ENCODE peak calls at places on chromosomes 2 and 18, in five cellular contexts. Z is coronary artery, Q is dorsolateral prefrontal cortex, U is ovary, P is astrocyte. A is an unnamed sample.

GRCh38 chr2:157895531-157895930 is 19.4 kb upstream of the ACVR1 start:
- DNase-seq in Z (no peak), Q (no peak), U (no peak), P (peak), A (no peak)

GRCh38 chr18:76491801-76492668 is 3.0 kb downstream of the ZNF516 start:
- DNase-seq in U (peak), Z (no peak), Q (no peak), P (peak), A (peak)

GRCh38 chr2:25856377-25856776 is 21.9 kb downstream of the ASXL2 start:
- DNase-seq in Q (no peak), Z (no peak), U (no peak), P (no peak), A (no peak)

GRCh38 chr2:28580078-28580477 is 84.2 kb downstream of the PLB1 start:
- DNase-seq in P (no peak), U (no peak), Q (no peak), Z (no peak), A (no peak)

GRCh38 chr2:79223539-79223938 is 64.0 kb upstream of the REG3A start:
- DNase-seq in P (no peak), Q (no peak), Z (no peak), U (no peak), A (no peak)

GRCh38 chr18:61127714-61128485 is 205.3 kb upstream of the CDH20 start:
- DNase-seq in Z (no peak), U (no peak), P (no peak), Q (no peak), A (no peak)

GRCh38 chr2:24883946-24884345 is 36.1 kb downstream of the ADCY3 start:
- DNase-seq in Q (no peak), Z (no peak), P (no peak), U (peak), A (no peak)

GRCh38 chr2:191917430-191917881 is 70.6 kb upstream of the CAVIN2 start:
- DNase-seq in P (peak), U (no peak), Q (no peak), Z (no peak), A (no peak)

GRCh38 chr2:198309673-198310280 is 505.4 kb downstream of the PLCL1 start:
- DNase-seq in Z (no peak), P (no peak), Q (peak), U (peak), A (peak)

GRCh38 chr18:23307567-23308295 is 145.4 kb upstream of the RIOK3 start:
- DNase-seq in P (peak), Q (no peak), U (no peak), Z (no peak), A (no peak)

GRCh38 chr2:64666810-64667438 is 13.2 kb upstream of the SERTAD2 start:
- DNase-seq in P (no peak), Z (no peak), U (no peak), Q (no peak), A (no peak)

GRCh38 chr18:12253027-12253426 is 1.1 kb upstream of the CIDEA start:
- DNase-seq in U (no peak), Q (no peak), Z (no peak), P (no peak), A (no peak)

DNA sequence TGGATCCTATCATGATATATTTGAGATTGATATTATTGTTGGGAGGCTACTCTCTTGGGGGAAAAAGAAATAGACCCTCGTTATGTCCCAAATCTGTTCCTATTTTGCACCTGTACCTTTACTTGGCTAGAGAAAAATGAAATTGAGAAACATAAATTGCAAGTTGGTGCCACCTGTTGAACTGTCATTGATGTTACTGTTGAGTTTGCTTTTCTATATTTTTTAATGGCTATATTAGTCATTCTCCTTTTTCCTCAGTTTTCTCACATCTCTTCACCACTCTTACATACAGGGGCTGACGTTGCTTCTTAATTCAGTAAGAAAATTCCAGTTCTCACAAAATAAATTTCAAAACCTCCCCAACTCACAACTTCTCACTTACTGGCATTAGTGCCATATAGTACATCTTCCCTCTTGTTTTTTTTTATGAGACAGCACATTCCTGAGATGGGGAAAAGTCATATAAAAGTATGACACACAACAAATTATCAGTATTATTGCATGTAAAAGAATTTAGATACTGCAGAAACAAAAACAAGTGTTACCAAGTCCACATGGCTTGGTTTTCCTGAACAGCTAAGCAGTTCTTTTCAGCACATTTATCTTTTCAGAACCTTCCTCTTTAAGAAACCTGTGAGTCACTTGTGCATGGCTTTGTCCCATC is 348.3 kb upstream of the DSEL start:
- DNase-seq in Z (no peak), U (no peak), Q (no peak), P (peak), A (no peak)
- TF ChIP-seq CTCF in Z (no peak), U (no peak), Q (no peak), P (no peak), A (no peak)

DNA sequence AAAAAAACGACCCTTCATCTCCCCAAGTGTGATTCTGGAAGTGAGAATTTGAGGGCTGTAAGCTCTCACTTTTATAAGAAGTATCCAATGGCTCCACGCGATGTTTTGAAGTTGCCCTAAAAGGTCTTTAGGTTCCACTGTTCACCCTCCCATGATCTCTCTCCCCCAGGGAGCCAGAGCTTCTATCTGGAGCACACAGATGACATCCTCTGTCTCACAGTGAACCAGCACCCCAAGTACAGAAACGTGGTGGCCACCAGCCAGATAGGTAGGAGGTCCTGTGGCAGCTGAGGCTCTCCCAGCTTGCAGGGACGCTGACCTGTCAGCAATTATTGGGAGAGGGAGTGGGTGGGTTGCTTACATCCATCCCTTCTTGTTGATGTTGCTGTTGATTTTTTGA is 97.8 kb downstream of the RTN4 start:
- DNase-seq in Z (no peak), P (no peak), Q (no peak), U (no peak), A (no peak)
- H3K27ac ChIP-seq in Z (no peak), P (no peak), Q (no peak), U (no peak), A (no peak)

DNA sequence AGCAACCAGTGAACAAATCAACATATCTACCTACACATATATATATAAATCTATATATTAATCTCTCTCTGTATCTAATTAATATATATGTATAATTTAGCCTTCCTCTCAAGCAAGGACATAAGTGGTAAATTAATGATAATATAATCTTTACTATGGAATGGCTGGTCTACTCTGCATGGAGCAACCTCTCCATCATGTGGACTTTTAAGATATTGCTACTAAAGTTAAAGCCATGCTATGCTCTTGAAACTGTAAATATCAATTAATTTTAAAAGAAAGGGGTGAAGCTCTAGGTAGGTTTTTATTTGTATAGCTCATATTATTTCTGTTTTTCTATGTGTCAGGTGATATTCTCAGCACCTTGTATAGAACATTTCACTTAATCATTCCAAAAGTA is 147.0 kb downstream of the PPP1R1C start:
- DNase-seq in U (no peak), P (no peak), Z (no peak), Q (no peak), A (no peak)
- TF ChIP-seq CTCF in U (no peak), P (peak), Z (no peak), Q (no peak), A (no peak)

GRCh38 chr2:109680523-109681297 is 66.5 kb downstream of the SOWAHC start:
- DNase-seq in Q (no peak), P (no peak), U (no peak), Z (no peak), A (no peak)
- H3K27ac ChIP-seq in Q (no peak), P (no peak), U (no peak), Z (no peak), A (no peak)

DNA sequence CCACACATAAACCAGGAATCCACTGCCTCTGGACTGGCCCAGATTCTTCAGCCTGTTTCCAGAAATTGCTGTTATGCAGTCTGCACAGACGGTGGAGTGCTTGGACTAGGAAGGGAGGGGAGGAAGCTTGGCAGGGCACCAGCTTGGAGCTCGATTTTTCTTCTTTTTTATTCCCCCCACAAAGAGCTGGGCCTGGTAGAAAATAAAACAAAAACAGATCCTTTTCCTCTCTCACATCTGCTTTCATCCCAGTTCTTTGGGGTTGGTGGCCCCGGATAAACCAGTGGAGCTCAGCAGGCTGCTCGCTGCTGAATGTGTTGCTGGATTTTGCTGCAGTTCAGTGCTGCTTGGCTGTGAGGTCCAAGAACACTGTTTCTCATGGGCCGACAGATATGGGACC is 16.0 kb downstream of the LRRTM1 start:
- DNase-seq in Z (no peak), Q (peak), P (no peak), U (no peak), A (no peak)
- TF ChIP-seq CTCF in Z (no peak), Q (peak), P (no peak), U (no peak), A (no peak)

GRCh38 chr2:159617651-159618050 is 1.3 kb upstream of the BAZ2B start:
- DNase-seq in P (peak), Q (peak), U (no peak), Z (no peak), A (no peak)
- H3K27ac ChIP-seq in P (no peak), Q (no peak), U (no peak), Z (no peak), A (no peak)